ENCODE peak calls at places on chromosomes 4 and X, in seven cellular contexts. T, V, N, C, L, X and P are unnamed samples.

GRCh38 chr4:26388671-26389070 is 67.9 kb downstream of the RBPJ start:
- DNase-seq in X (no peak), V (no peak), L (no peak), C (no peak), N (no peak), T (no peak), P (no peak)

GRCh38 chrX:136586386-136586785 is 54.4 kb downstream of the VGLL1 start:
- DNase-seq in X (no peak), T (no peak), C (no peak), N (no peak), V (peak; percentile 7), L (no peak), P (no peak)

GRCh38 chrX:9134341-9134740 is 100.4 kb upstream of the FAM9B start:
- DNase-seq in X (no peak), N (no peak), L (no peak), C (no peak), T (no peak), V (peak; percentile 40), P (no peak)

GRCh38 chr4:7439699-7440098 is 5.0 kb upstream of the PSAPL1 start:
- DNase-seq in V (no peak), N (no peak), X (no peak), L (no peak), C (no peak), T (no peak), P (no peak)

GRCh38 chrX:152915541-152916241 is 17.8 kb downstream of the ZNF185 start:
- DNase-seq in X (peak; percentile 18), T (peak; percentile 71), V (peak; percentile 41), N (no peak), L (no peak), C (peak; percentile 52), P (peak; percentile 59)

GRCh38 chr4:150010525-150011126 is 67.6 kb upstream of the DCLK2 start:
- DNase-seq in C (peak; percentile 74), T (no peak), V (peak; percentile 86), N (peak; percentile 15), X (peak; percentile 63), L (no peak), P (peak; percentile 21)

GRCh38 chr4:76930721-76931481 is 18.7 kb upstream of the SEPTIN11 start:
- DNase-seq in T (no peak), C (no peak), X (no peak), L (no peak), N (no peak), V (no peak), P (no peak)

GRCh38 chrX:68432648-68433047 is 647 bp downstream of the OPHN1 start:
- DNase-seq in V (peak; percentile 56), X (no peak), L (no peak), C (peak; percentile 18), T (no peak), N (no peak), P (no peak)

GRCh38 chr4:925771-926500 is 6.2 kb downstream of the GAK start:
- DNase-seq in V (no peak), L (no peak), C (no peak), N (no peak), X (no peak), T (peak; percentile 14), P (no peak)

GRCh38 chr4:925171-925570 is 6.9 kb downstream of the GAK start:
- DNase-seq in C (no peak), N (no peak), X (no peak), L (no peak), V (no peak), T (no peak), P (no peak)

GRCh38 chr4:929096-929765 is 2.9 kb downstream of the GAK start:
- DNase-seq in L (no peak), C (no peak), N (no peak), V (no peak), T (peak; percentile 7), X (no peak), P (no peak)

GRCh38 chr4:924107-925096 is 7.7 kb downstream of the GAK start:
- DNase-seq in C (no peak), L (peak; percentile 57), N (no peak), T (peak; percentile 57), X (no peak), V (peak; percentile 59), P (peak; percentile 75)

GRCh38 chr4:926538-926937 is 5.6 kb downstream of the GAK start:
- DNase-seq in L (no peak), N (no peak), T (peak; percentile 17), X (no peak), V (peak; percentile 10), C (peak; percentile 44), P (no peak)
- TF ChIP-seq CTCF in L (peak; percentile 56), N (no peak), T (peak; percentile 16), X (peak; percentile 53), V (peak; percentile 47), C (peak; percentile 40), P (no peak)

DNA sequence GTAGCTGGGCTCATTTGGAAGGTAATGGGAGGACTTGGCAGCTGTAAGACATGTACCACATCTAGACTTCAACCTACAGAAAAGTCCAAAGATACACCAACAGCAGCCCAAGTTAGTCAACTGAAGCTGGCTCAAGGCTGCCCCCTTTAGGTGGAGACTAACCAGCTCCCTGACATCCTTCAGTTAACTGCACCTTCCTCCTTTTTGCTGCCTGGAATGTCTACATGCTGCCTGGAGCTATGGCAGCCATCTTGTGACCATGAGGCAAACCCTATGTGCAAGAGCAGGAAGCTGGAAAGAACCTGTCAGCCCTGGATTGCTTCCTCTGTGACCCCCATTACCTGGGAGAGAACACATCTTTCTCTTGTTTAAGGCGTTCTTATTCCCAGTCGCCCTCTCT is 25.8 kb downstream of the ARSD start:
- DNase-seq in X (no peak), N (no peak), V (no peak), T (no peak), C (no peak), L (no peak), P (no peak)
- TF ChIP-seq CTCF in X (peak; percentile 40), N (no peak), V (no peak), T (no peak), C (no peak), L (peak; percentile 20), P (no peak)

GRCh38 chr4:139907001-139907809 is 241.6 kb downstream of the MGST2 start:
- DNase-seq in N (no peak), L (no peak), T (no peak), V (peak; percentile 55), C (no peak), X (no peak), P (no peak)

GRCh38 chr4:139903845-139904244 is 238.2 kb downstream of the MGST2 start:
- DNase-seq in L (no peak), T (no peak), N (no peak), C (no peak), V (no peak), X (no peak), P (no peak)

GRCh38 chr4:139902328-139903217 is 237.0 kb downstream of the MGST2 start:
- DNase-seq in L (no peak), N (peak; percentile 43), C (no peak), V (no peak), X (no peak), T (no peak), P (no peak)

GRCh38 chr4:139904406-139904805 is 238.8 kb downstream of the MGST2 start:
- DNase-seq in N (no peak), X (no peak), V (no peak), L (no peak), C (no peak), T (no peak), P (no peak)

DNA sequence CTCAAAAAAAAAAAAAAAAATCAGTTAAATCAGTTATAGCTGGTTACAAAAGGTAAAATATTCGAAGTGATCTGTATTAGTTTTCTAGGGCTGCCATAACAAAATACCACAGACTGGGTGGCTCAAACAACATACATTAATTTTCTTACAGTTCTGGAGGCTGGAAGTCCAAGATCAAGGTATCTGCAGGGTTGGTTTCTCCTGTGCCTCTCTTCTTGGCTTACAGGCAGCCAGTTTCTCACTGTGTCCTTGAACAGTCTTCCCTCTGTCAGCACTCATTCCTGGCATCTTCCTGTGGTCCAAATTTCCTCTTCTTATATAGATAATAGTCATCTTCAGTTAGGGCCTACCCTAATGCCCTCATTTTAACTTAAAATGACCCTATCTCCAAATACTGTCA is 239.9 kb downstream of the MGST2 start:
- DNase-seq in X (no peak), T (no peak), V (no peak), L (no peak), N (no peak), C (no peak), P (no peak)
- TF ChIP-seq CTCF in X (no peak), T (no peak), V (no peak), L (no peak), N (no peak), C (no peak), P (no peak)

DNA sequence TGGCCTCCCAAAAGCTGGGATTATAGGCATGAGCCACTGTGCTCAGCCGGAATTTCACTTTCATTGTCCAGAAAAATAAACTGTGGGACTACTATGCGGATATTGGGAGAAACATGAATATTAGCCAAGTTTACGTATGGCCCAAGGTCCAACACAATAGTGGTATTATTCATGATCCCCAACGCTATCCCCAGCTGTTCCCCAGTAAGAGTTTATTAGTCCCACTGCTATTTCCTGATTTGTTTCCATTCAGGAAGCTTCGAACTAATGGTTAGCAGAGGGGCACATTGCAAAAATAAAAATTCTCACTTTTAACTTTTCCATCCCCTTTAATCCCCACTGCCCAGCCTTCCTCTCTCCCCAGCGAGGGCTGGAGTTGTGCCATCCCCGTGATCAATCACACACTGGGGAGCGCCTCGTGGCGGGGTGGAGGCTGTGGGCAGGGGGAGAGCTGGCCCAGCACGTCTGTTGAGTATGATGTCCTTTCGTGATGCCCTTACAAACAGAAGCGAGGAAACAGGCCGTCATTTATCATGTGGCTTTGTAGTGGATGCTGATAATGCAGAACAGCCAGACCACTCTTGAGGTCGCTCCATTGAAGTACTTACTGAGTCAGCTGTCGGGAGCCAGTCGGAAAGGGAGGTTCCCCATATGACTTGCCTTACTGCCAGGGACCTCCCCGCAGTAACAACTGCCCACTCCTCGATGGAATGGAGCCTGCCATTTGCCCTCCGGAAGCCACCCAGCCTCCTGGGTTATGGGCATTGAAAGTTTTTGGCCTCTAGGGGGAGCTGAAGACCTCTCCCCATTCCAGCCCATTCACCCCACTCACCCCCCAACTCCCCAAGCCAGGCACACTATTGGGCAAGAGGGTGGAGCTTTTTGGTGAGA is 117.0 kb downstream of the KDR start:
- DNase-seq in L (no peak), N (no peak), V (no peak), T (no peak), X (no peak), C (no peak), P (peak; percentile 23)
- TF ChIP-seq CTCF in L (peak; percentile 54), N (no peak), V (peak; percentile 40), T (no peak), X (peak; percentile 65), C (peak; percentile 21), P (no peak)